ENCODE peak calls at places on chromosome X, in six cellular contexts. I is neural progenitor cell, G is hepatocyte, K is PC-3, C is GM23338, S is HCT116. J is an unnamed sample.

GRCh38 chrX:437636-438390 is 51.1 kb upstream of the PPP2R3B start:
- DNase-seq in I (no peak), G (no peak), K (peak), C (no peak), S (no peak), J (no peak)

GRCh38 chrX:34893741-34894140 is 48.9 kb upstream of the FAM47B start:
- DNase-seq in I (no peak), G (no peak), K (peak), C (no peak), S (no peak), J (peak)

GRCh38 chrX:1836683-1837082 is 221.8 kb downstream of the ASMT start:
- DNase-seq in I (no peak), G (no peak), K (no peak), C (no peak), S (no peak), J (no peak)

GRCh38 chrX:68681443-68681941 is 34.0 kb downstream of the STARD8 start:
- DNase-seq in I (no peak), G (no peak), K (no peak), C (no peak), S (no peak), J (no peak)

GRCh38 chrX:135632353-135632752 is 81.1 kb upstream of the CT45A1 start:
- DNase-seq in I (no peak), G (no peak), K (peak), C (no peak), S (no peak), J (peak)

GRCh38 chrX:68363984-68364383 is 69.3 kb downstream of the OPHN1 start:
- DNase-seq in I (no peak), G (no peak), K (no peak), C (no peak), S (no peak), J (no peak)

GRCh38 chrX:123277821-123278220 is 93.7 kb downstream of the GRIA3 start:
- DNase-seq in I (peak), G (no peak), K (no peak), C (peak), S (no peak), J (no peak)

GRCh38 chrX:48663241-48663640 is 20.4 kb upstream of the WAS start:
- DNase-seq in I (no peak), G (no peak), K (no peak), C (no peak), S (no peak), J (no peak)

GRCh38 chrX:1851527-1851926 is 236.7 kb downstream of the ASMT start:
- DNase-seq in I (no peak), G (no peak), K (no peak), C (no peak), S (no peak), J (no peak)

DNA sequence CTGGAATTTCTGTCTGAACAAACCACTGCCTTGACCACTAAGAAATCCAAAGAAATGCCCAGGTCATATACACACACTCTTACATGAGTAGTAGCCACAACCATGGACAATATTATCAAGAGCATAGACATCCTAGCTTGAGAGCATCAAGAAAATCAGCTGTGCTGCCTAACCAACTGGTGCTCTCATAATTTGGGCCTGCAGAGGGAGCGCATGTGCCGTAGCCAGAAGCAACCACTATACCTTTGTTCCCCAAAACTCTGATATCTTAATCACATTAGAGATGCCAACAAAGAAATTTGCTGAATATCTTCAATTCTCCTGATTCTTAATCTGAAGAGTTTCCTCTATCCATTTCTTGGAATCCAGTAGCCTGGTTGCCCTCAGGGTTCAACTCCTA is 163.6 kb downstream of the ZNF674 start:
- DNase-seq in I (peak), G (peak), K (peak), C (peak), S (peak), J (peak)
- TF ChIP-seq CTCF in I (peak), G (peak), K (peak), C (peak), S (peak), J (peak)

GRCh38 chrX:104567506-104567905 is 1.5 kb downstream of the IL1RAPL2 start:
- DNase-seq in I (no peak), G (no peak), K (no peak), C (no peak), S (no peak), J (no peak)
- TF ChIP-seq EZH2 in I (peak), G (no peak), K (no peak), C (no peak), S (no peak), J (no peak)

GRCh38 chrX:10666102-10666501 is 45.7 kb upstream of the MID1 start:
- DNase-seq in I (no peak), G (no peak), K (no peak), C (no peak), S (no peak), J (no peak)
- TF ChIP-seq EZH2phosphoT487 in I (no peak), G (no peak), K (no peak), C (no peak), S (no peak), J (no peak)

DNA sequence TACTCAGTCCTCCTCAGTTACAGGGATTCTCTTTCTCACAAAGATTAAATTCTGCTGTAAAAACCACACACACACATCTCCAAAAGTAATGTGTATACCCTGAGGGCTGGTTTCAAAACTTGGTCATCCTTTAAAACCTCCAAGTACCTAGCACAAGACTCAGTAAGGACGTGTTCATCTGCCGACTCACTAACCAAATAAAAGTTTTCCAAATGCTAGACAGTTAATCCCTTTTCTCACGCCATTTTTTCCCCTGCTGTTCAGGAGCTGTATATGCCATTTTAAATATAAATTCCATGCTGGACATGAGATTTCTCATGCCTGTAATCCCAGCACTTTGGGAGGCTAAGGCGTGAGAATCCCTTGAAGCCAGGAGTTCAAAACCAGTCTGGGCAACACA is 3.9 kb upstream of the SAT1 start:
- DNase-seq in I (no peak), G (no peak), K (peak), C (no peak), S (no peak), J (no peak)
- TF ChIP-seq CTCF in I (no peak), G (no peak), K (peak), C (no peak), S (no peak), J (no peak)

DNA sequence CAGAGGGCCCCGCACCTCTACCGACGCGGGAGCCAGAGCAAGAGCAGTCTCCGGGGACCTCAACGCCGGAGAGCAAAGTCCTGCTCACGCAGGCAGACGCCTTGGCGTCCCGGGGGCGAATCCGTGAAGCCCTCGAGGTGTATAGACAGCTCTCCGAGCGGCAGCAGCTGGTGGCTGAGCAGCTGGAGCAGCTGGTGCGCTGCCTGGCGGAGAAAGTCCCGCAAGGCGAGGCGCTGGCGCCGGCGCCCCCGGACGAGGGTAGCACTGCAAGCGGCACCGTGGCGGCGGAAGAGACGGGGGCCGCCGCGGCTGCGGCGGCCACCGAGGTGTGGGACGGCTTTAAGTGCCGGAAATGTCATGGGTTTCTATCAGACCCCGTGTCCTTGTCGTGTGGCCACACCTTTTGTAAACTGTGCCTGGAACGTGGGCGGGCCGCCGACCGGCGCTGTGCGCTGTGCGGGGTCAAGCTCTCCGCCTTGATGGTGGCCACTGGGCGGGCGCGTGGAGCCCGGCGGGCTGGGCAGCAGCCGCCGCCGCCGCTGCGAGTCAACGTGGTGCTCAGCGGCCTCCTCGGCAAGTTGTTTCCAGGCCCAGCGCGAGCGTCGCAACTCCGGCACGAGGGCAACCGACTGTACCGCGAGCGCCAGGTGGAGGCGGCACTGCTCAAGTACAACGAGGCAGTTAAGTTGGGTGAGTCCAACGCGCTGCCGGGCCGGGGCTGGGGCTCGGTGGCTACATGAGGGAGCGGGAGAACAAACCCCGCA is 672 bp downstream of the LONRF3 start:
- DNase-seq in I (peak), G (peak), K (peak), C (peak), S (no peak), J (peak)
- TF ChIP-seq EZH2 in I (peak), G (peak), K (no peak), C (peak), S (no peak), J (no peak)

DNA sequence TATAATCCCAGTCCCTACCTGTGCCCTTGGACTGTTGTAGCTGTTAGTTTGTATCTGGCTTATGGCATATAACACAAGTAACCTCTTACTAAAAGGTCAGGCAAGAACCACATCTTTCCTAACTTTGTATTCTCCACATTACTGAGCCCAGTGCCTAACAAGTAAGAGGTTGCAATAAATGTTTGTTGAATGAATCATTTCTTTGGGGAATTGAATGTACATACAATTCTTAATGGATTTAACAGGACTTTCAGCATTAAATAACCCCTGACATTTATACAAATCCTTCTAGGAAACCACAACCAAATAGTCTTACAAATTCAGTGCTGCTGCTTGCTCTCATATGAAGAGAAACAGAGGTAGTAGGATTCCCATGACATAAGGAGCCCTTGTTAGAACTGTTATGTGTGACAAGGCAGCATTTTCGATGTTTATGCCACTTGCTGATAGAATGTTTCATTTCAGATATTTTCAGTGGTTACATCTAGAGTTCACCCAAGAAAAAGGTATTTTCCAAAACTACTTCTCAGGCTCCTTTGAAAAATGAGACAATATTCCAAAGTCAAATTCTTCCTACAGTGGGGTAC is 62.0 kb downstream of the MBNL3 start:
- DNase-seq in I (no peak), G (no peak), K (peak), C (no peak), S (no peak), J (no peak)
- TF ChIP-seq EZH2phosphoT487 in I (no peak), G (no peak), K (no peak), C (no peak), S (no peak), J (no peak)

GRCh38 chrX:133511041-133511440 is 95.8 kb upstream of the GPC4 start:
- DNase-seq in I (no peak), G (no peak), K (no peak), C (no peak), S (no peak), J (no peak)

GRCh38 chrX:133516691-133517090 is 101.4 kb upstream of the GPC4 start:
- DNase-seq in I (no peak), G (no peak), K (no peak), C (no peak), S (no peak), J (no peak)

DNA sequence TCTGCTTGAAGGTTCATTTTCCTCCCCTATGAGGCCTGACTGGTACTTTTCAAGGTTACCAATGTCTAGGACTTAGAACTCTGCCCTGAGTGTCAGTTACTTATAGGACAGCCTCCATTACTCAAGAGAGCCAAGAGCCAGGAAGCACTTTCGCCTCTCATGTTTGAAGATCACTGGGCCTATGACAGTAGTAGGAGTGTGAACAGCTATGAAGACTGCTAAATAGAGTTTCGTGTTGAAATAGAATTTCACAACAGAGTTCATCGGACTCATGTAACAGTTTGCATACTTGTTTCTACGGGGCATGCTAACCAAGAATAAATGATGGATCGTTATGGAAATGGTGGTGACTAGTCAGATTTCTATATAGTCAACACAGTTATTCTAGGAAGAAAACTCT is 97.8 kb upstream of the GPC4 start:
- DNase-seq in I (no peak), G (no peak), K (no peak), C (no peak), S (no peak), J (no peak)
- TF ChIP-seq CTCF in I (no peak), G (no peak), K (no peak), C (no peak), S (no peak), J (no peak)